ENCODE peak calls at places on chromosome 3, in five cellular contexts. W is DMS79 treated with DMSO at 0.1 percent for 48 hours; H is iPS-NIHi11; C is activated CD8-positive, alpha-beta memory T cell treated with anti-CD3 and anti-CD28 coated beads for 24 hours; O is NCI-H460. P is an unnamed sample.

GRCh38 chr3:153977148-153977547 is 144.0 kb upstream of the ARHGEF26 start:
- DNase-seq in C (no peak), O (no peak), H (no peak), W (no peak), P (no peak)

GRCh38 chr3:111336511-111336910 is 205.5 kb upstream of the CD96 start:
- DNase-seq in O (no peak), W (no peak), C (no peak), H (no peak), P (no peak)

GRCh38 chr3:143847787-143848631 is at the start of gene SLC9A9:
- DNase-seq in W (no peak), H (peak), O (peak), C (peak), P (peak)

GRCh38 chr3:144770813-144771400 is 799.3 kb downstream of the DIPK2A start:
- DNase-seq in O (peak), H (peak), W (no peak), C (no peak), P (no peak)

GRCh38 chr3:11240496-11240895 is 31.7 kb upstream of the ATG7 start:
- DNase-seq in H (no peak), O (no peak), W (no peak), C (peak), P (no peak)

GRCh38 chr3:102573483-102574028 is 138.7 kb downstream of the ZPLD1 start:
- DNase-seq in C (no peak), O (no peak), H (no peak), W (peak), P (no peak)

GRCh38 chr3:154971771-154972326 is 108.3 kb upstream of the MME start:
- DNase-seq in W (no peak), C (no peak), O (no peak), H (no peak), P (no peak)

GRCh38 chr3:122944671-122945151 is 82.9 kb downstream of the SEMA5B start:
- DNase-seq in C (no peak), H (no peak), W (peak), O (no peak), P (no peak)

GRCh38 chr3:29759443-29760033 is 478.7 kb downstream of the RBMS3 start:
- DNase-seq in W (peak), H (peak), O (peak), C (no peak), P (no peak)

GRCh38 chr3:173599673-173600072 is 202.1 kb downstream of the NLGN1 start:
- DNase-seq in C (no peak), O (no peak), H (no peak), W (no peak), P (no peak)

GRCh38 chr3:134315286-134316106 is 58.8 kb downstream of the AMOTL2 start:
- DNase-seq in C (peak), O (no peak), H (no peak), W (no peak), P (no peak)

GRCh38 chr3:54538346-54538745 is 389.5 kb downstream of the LRTM1 start:
- DNase-seq in C (no peak), W (no peak), O (no peak), H (peak), P (no peak)

GRCh38 chr3:114668099-114668498 is 374.3 kb downstream of the TIGIT start:
- DNase-seq in H (no peak), C (no peak), W (peak), O (no peak), P (no peak)

GRCh38 chr3:36707623-36708409 is 56.5 kb downstream of the DCLK3 start:
- DNase-seq in W (no peak), C (no peak), H (no peak), O (peak), P (no peak)

GRCh38 chr3:130345487-130346079 is at the start of gene COL6A5:
- DNase-seq in W (no peak), O (no peak), C (no peak), H (peak), P (peak)

GRCh38 chr3:182717216-182717615 is 76.1 kb upstream of the ATP11B start:
- DNase-seq in W (no peak), C (no peak), O (no peak), H (peak), P (no peak)

GRCh38 chr3:99862208-99862607 is 44.5 kb downstream of the CMSS1 start:
- DNase-seq in C (no peak), H (no peak), W (no peak), O (no peak), P (no peak)

GRCh38 chr3:1942751-1943150 is 155.9 kb upstream of the CNTN4 start:
- DNase-seq in H (no peak), O (no peak), W (no peak), C (no peak), P (no peak)

GRCh38 chr3:153785901-153786300 is 335.3 kb upstream of the ARHGEF26 start:
- DNase-seq in W (no peak), H (no peak), C (no peak), O (no peak), P (no peak)

GRCh38 chr3:105459566-105460290 is 93.0 kb downstream of the ALCAM start:
- DNase-seq in H (no peak), C (no peak), O (no peak), W (no peak), P (no peak)

GRCh38 chr3:48623851-48624547 is 2.4 kb upstream of the TMEM89 start:
- DNase-seq in C (no peak), H (no peak), O (no peak), W (peak), P (no peak)

GRCh38 chr3:152399374-152399773 is 130.6 kb downstream of the MBNL1 start:
- DNase-seq in H (no peak), O (no peak), C (no peak), W (no peak), P (no peak)

GRCh38 chr3:57484563-57484962 is 59.6 kb downstream of the DNAH12 start:
- DNase-seq in W (no peak), H (no peak), O (no peak), C (no peak), P (no peak)

GRCh38 chr3:99920530-99921376 is 103.1 kb downstream of the CMSS1 start:
- DNase-seq in W (no peak), C (no peak), H (peak), O (peak), P (no peak)

GRCh38 chr3:150443331-150443741 is 35.2 kb downstream of the TSC22D2 start:
- DNase-seq in O (no peak), H (no peak), C (no peak), W (no peak), P (no peak)

GRCh38 chr3:126781889-126782491 is 78.0 kb downstream of the CHCHD6 start:
- DNase-seq in C (no peak), W (no peak), H (no peak), O (no peak), P (no peak)

GRCh38 chr3:41362638-41363559 is 163.6 kb downstream of the CTNNB1 start:
- DNase-seq in H (peak), W (no peak), C (no peak), O (no peak), P (peak)

GRCh38 chr3:194395767-194396527 is 3.1 kb downstream of the GP5 start:
- DNase-seq in W (peak), C (peak), O (no peak), H (peak), P (no peak)

GRCh38 chr3:194985031-194985578 is 285.9 kb downstream of the XXYLT1 start:
- DNase-seq in O (peak), C (peak), W (no peak), H (peak), P (peak)

GRCh38 chr3:100254168-100254777 is 6.5 kb upstream of the TBC1D23 start:
- DNase-seq in C (peak), H (peak), O (peak), W (no peak), P (peak)

GRCh38 chr3:134685881-134686802 is 35.3 kb upstream of the KY start:
- DNase-seq in H (no peak), O (no peak), C (no peak), W (no peak), P (no peak)

GRCh38 chr3:18725668-18726407 is 300.7 kb upstream of the SATB1 start:
- DNase-seq in W (no peak), H (no peak), C (no peak), O (no peak), P (no peak)

GRCh38 chr3:100006570-100007271 is 107.6 kb downstream of the FILIP1L start:
- DNase-seq in H (no peak), O (no peak), W (no peak), C (no peak), P (no peak)

GRCh38 chr3:101643861-101644613 is 32.9 kb downstream of the ZBTB11 start:
- DNase-seq in W (no peak), H (no peak), C (no peak), O (no peak), P (no peak)

GRCh38 chr3:161913786-161914389 is 417.3 kb downstream of the OTOL1 start:
- DNase-seq in C (no peak), O (no peak), W (no peak), H (no peak), P (no peak)

GRCh38 chr3:27391796-27392195 is 22.6 kb upstream of the NEK10 start:
- DNase-seq in C (no peak), W (no peak), H (no peak), O (no peak), P (no peak)

GRCh38 chr3:133213942-133214341 is 175.8 kb downstream of the TMEM108 start:
- DNase-seq in H (no peak), C (no peak), W (peak), O (no peak), P (no peak)